ENCODE peak calls at places on chromosomes 16 and 17, in eight cellular contexts. C is uterus, R is A549, O is IMR-90, M is breast epithelium, I is gastrocnemius medialis, F is stomach, Q is HepG2. N is an unnamed sample.
A peak's percentile ranks its signal among the peaks of the same experiment; 100 is the strongest.

GRCh38 chr16:55567382-55567781 is 898 bp downstream of the CAPNS2 start:
- DNase-seq in F (no peak), M (no peak), C (no peak), O (peak; percentile 50), Q (no peak), R (no peak), I (peak; percentile 12), N (peak; percentile 39)

GRCh38 chr17:15123593-15124590 is 141.2 kb downstream of the PMP22 start:
- DNase-seq in O (peak; percentile 76), I (no peak), M (no peak), F (no peak), Q (no peak), C (no peak), R (no peak), N (no peak)

GRCh38 chr17:2723997-2724782 is 12.6 kb upstream of the CLUH start:
- DNase-seq in O (no peak), F (no peak), I (no peak), C (no peak), R (no peak), M (no peak), Q (no peak), N (no peak)

GRCh38 chr17:76404256-76404655 is 19.8 kb downstream of the SPHK1 start:
- DNase-seq in R (no peak), I (peak; percentile 39), F (no peak), O (no peak), Q (no peak), M (no peak), C (no peak), N (no peak)

GRCh38 chr16:5571446-5571845 is 473.9 kb upstream of the EEF2KMT start:
- DNase-seq in O (no peak), R (no peak), M (no peak), Q (no peak), C (no peak), I (no peak), F (no peak), N (no peak)

GRCh38 chr16:52441886-52442285 is 105.1 kb downstream of the TOX3 start:
- DNase-seq in O (no peak), R (no peak), F (no peak), I (no peak), Q (no peak), C (no peak), M (no peak), N (no peak)

GRCh38 chr17:68507581-68507980 is 4.6 kb upstream of the PRKAR1A start:
- DNase-seq in Q (no peak), O (no peak), F (no peak), I (no peak), C (no peak), M (no peak), R (no peak), N (no peak)

GRCh38 chr17:15409721-15410247 is 57.6 kb downstream of the CDRT4 start:
- DNase-seq in M (peak; percentile 82), C (peak; percentile 63), O (peak; percentile 98), F (no peak), I (peak; percentile 46), Q (no peak), R (no peak), N (no peak)

GRCh38 chr17:70819183-70819582 is 649.9 kb downstream of the KCNJ2 start:
- DNase-seq in F (no peak), M (no peak), C (no peak), I (no peak), Q (no peak), O (no peak), R (no peak), N (no peak)

GRCh38 chr17:35577826-35578194 is 561 bp downstream of the PEX12 start:
- DNase-seq in Q (no peak), I (peak; percentile 25), M (no peak), O (peak; percentile 18), R (no peak), F (no peak), C (no peak), N (no peak)

GRCh38 chr17:73586921-73587680 is 57.1 kb downstream of the SDK2 start:
- DNase-seq in Q (peak; percentile 41), R (peak; percentile 21), I (no peak), F (no peak), O (no peak), M (no peak), C (no peak), N (no peak)

GRCh38 chr16:12775689-12776236 is 27.9 kb downstream of the CPPED1 start:
- DNase-seq in O (no peak), C (no peak), Q (no peak), I (no peak), M (no peak), F (no peak), R (no peak), N (no peak)

GRCh38 chr17:8963017-8963416 is 2.5 kb downstream of the PIK3R5 start:
- DNase-seq in Q (no peak), I (no peak), M (no peak), C (no peak), R (no peak), F (no peak), O (no peak), N (no peak)

GRCh38 chr16:48353565-48354163 is 31.5 kb downstream of the SIAH1 start:
- DNase-seq in I (peak; percentile 58), C (peak; percentile 50), R (peak; percentile 78), Q (peak; percentile 78), M (no peak), O (peak; percentile 75), F (peak; percentile 63), N (peak; percentile 44)
- TF ChIP-seq POLR2A in I (no peak), C (no peak), R (no peak), Q (no peak), M (no peak), O (no peak), F (no peak), N (no peak)

DNA sequence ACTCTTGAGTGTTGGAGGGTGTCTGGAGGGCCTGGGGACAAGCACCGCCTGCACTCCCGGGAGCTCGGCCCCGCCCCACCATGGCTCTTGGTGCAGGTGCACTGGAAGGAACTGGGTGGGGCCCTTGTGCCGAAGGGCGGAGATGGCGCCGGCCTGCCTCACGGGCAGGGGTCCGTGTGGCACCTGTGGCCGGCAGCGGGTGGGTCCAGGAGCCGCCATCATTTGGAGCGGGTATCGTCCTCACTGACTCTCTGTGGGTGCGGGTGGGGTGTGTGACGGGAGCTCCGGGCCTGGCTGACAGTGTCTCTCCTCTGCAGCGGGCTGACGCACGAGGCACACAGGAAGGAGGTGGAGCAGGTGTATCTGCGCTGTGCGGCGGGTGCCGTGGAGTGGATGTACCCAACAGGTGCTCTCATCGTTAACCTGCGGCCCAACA is 5.2 kb downstream of the METRNL start:
- DNase-seq in C (no peak), F (peak; percentile 63), O (no peak), R (no peak), Q (no peak), M (no peak), I (no peak), N (no peak)
- H3K4me1 ChIP-seq in C (peaks cover 3% of the 10 kb centered on the region), F (peaks cover 87% of the 10 kb centered on the region), O (peaks cover 51% of the 10 kb centered on the region), R (peaks cover 28% of the 10 kb centered on the region), Q (peaks cover 16% of the 10 kb centered on the region), M (peaks cover 8% of the 10 kb centered on the region), I (no peaks in the 10 kb centered on the region), N (peaks cover 19% of the 10 kb centered on the region)

GRCh38 chr17:67239597-67239996 is 5.4 kb downstream of the HELZ start:
- DNase-seq in O (peak; percentile 82), M (no peak), R (no peak), I (no peak), F (no peak), C (no peak), Q (no peak), N (no peak)

GRCh38 chr17:67244621-67245072 is 349 bp downstream of the HELZ start:
- DNase-seq in F (no peak), I (no peak), O (no peak), Q (no peak), C (no peak), M (no peak), R (no peak), N (peak; percentile 7)

GRCh38 chr17:67241719-67242341 is 3.2 kb downstream of the HELZ start:
- DNase-seq in Q (no peak), F (no peak), O (no peak), M (no peak), C (no peak), R (no peak), I (no peak), N (no peak)

GRCh38 chr17:67243284-67243683 is 1.7 kb downstream of the HELZ start:
- DNase-seq in I (no peak), Q (no peak), C (no peak), R (no peak), M (no peak), F (no peak), O (no peak), N (no peak)

GRCh38 chr17:67238976-67239375 is 6.0 kb downstream of the HELZ start:
- DNase-seq in M (no peak), F (no peak), I (no peak), O (peak; percentile 48), R (no peak), Q (no peak), C (no peak), N (no peak)
- H3K9me3 ChIP-seq in M (no peaks in the 10 kb centered on the region), F (no peaks in the 10 kb centered on the region), I (no peaks in the 10 kb centered on the region), O (no peaks in the 10 kb centered on the region), R (no peaks in the 10 kb centered on the region), Q (no peaks in the 10 kb centered on the region), C (no peaks in the 10 kb centered on the region), N (no peaks in the 10 kb centered on the region)

GRCh38 chr17:67247416-67247900 is 2.5 kb upstream of the HELZ start:
- DNase-seq in O (no peak), M (no peak), R (no peak), F (no peak), I (no peak), C (no peak), Q (no peak), N (no peak)

GRCh38 chr17:67245694-67246397 is 850 bp upstream of the HELZ start:
- DNase-seq in R (peak; percentile 17), C (no peak), I (no peak), M (no peak), Q (peak; percentile 81), O (no peak), F (peak; percentile 46), N (peak; percentile 4)

GRCh38 chr17:67248291-67248690 is 3.3 kb upstream of the HELZ start:
- DNase-seq in C (no peak), Q (no peak), O (no peak), M (no peak), R (no peak), I (no peak), F (no peak), N (no peak)

GRCh38 chr17:67246398-67246647 is 1.3 kb upstream of the HELZ start:
- DNase-seq in M (no peak), R (no peak), C (no peak), O (peak; percentile 17), Q (no peak), I (no peak), F (no peak), N (no peak)

DNA sequence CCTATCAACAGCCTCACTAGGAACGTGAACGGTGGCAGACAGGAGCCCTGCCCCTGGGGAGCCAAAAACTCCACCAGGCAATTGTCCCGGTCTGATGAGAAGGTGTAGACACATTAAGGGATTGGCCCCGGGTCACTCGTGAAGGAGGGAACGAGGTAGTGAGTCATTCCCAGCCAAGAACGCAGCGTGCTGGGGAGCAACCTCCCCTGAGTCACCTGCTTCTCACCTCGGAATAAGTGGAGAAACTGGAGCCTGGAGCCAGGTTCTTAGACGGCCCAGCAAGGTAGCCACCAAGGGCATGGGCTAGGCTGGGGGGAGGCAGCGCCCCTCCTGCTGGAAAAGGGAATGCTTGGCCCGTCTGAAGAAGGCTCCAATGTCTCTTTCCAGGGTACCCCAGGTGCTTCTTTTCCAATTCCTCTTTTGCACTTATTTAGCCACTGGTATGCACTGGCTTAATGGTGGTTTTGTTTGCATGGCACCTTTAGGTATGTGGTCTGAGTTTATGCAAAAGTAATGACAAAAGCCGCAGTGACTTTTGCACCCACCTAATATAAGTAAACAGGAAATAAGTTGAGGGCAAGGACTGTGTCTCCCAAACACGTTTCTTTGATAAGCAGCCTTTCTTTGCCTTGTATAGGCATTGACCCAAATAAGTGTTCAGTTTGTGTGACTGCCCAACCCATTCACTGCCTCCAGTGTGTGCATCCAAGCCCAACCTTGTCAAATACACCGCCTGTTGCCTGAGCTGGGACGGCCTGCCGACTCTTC is 1.8 kb upstream of the HELZ start:
- DNase-seq in C (peak; percentile 32), R (peak; percentile 77), F (peak; percentile 78), I (peak; percentile 50), M (peak; percentile 57), O (peak; percentile 60), Q (peak; percentile 97), N (peak; percentile 65)
- TF ChIP-seq POLR2A in C (no peak), R (no peak), F (no peak), I (no peak), M (no peak), O (no peak), Q (peak; percentile 70), N (peak; percentile 63)